ENCODE peak calls at places on chromosome 4, in eight cellular contexts. Q is CD8-positive, alpha-beta T cell; K is upper lobe of right lung; N is WERI-Rb-1; T is lower leg skin; D is Calu3; P is IMR-90; U is endothelial cell. E is an unnamed sample.

GRCh38 chr4:86496094-86497060 is 97.7 kb upstream of the PTPN13 start:
- DNase-seq in Q (no peak), K (no peak), N (peak), T (no peak), D (peak), P (peak), U (peak), E (peak)

GRCh38 chr4:4875147-4875546 is 15.7 kb downstream of the MSX1 start:
- DNase-seq in Q (no peak), K (no peak), N (no peak), T (peak), D (peak), P (no peak), U (no peak), E (peak)

GRCh38 chr4:169437299-169438047 is 166.7 kb upstream of the SH3RF1 start:
- DNase-seq in Q (no peak), K (no peak), N (no peak), T (no peak), D (no peak), P (no peak), U (no peak), E (no peak)

GRCh38 chr4:151660676-151661075 is 100.1 kb downstream of the GATB start:
- DNase-seq in Q (no peak), K (no peak), N (no peak), T (no peak), D (no peak), P (no peak), U (no peak), E (no peak)

GRCh38 chr4:1347410-1347864 is 429 bp downstream of the UVSSA start:
- DNase-seq in Q (no peak), K (peak), N (peak), T (peak), D (peak), P (peak), U (peak), E (no peak)

GRCh38 chr4:186069734-186070133 is 778 bp downstream of the TLR3 start:
- DNase-seq in Q (no peak), K (no peak), N (no peak), T (no peak), D (no peak), P (no peak), U (no peak), E (no peak)

GRCh38 chr4:8618961-8619720 is 26.6 kb downstream of the CPZ start:
- DNase-seq in Q (no peak), K (no peak), N (no peak), T (no peak), D (no peak), P (no peak), U (no peak), E (no peak)

GRCh38 chr4:150130953-150131352 is 52.7 kb downstream of the DCLK2 start:
- DNase-seq in Q (no peak), K (no peak), N (no peak), T (no peak), D (no peak), P (peak), U (no peak), E (no peak)

GRCh38 chr4:71300964-71301363 is 37.9 kb upstream of the SLC4A4 start:
- DNase-seq in Q (no peak), K (no peak), N (no peak), T (no peak), D (no peak), P (no peak), U (no peak), E (no peak)

GRCh38 chr4:186204103-186204559 is 12.8 kb downstream of the CYP4V2 start:
- DNase-seq in Q (peak), K (no peak), N (no peak), T (peak), D (no peak), P (peak), U (no peak), E (no peak)

GRCh38 chr4:178953447-178954120 is 1511.3 kb upstream of the AGA start:
- DNase-seq in Q (no peak), K (no peak), N (no peak), T (no peak), D (no peak), P (no peak), U (no peak), E (no peak)

GRCh38 chr4:5751918-5752802 is 41.2 kb downstream of the EVC start:
- DNase-seq in Q (no peak), K (peak), N (peak), T (peak), D (no peak), P (peak), U (peak), E (peak)

GRCh38 chr4:21012851-21013331 is 312.6 kb downstream of the PACRGL start:
- DNase-seq in Q (no peak), K (no peak), N (no peak), T (no peak), D (no peak), P (no peak), U (no peak), E (no peak)

GRCh38 chr4:117478702-117479101 is 393.3 kb upstream of the TRAM1L1 start:
- DNase-seq in Q (no peak), K (no peak), N (no peak), T (no peak), D (no peak), P (peak), U (no peak), E (no peak)

GRCh38 chr4:133997440-133997839 is 204.1 kb downstream of the PABPC4L start:
- DNase-seq in Q (no peak), K (no peak), N (no peak), T (no peak), D (no peak), P (peak), U (no peak), E (no peak)

GRCh38 chr4:128517739-128518510 is 230.3 kb upstream of the PGRMC2 start:
- DNase-seq in Q (no peak), K (no peak), N (no peak), T (peak), D (peak), P (peak), U (no peak), E (peak)

GRCh38 chr4:187732524-187732923 is 263.0 kb upstream of the ZFP42 start:
- DNase-seq in Q (no peak), K (no peak), N (no peak), T (no peak), D (no peak), P (peak), U (no peak), E (no peak)

GRCh38 chr4:102638621-102639020 is 122.1 kb downstream of the MANBA start:
- DNase-seq in Q (no peak), K (no peak), N (no peak), T (no peak), D (no peak), P (no peak), U (no peak), E (no peak)

GRCh38 chr4:16457944-16458343 is 231.7 kb upstream of the TAPT1 start:
- DNase-seq in Q (no peak), K (no peak), N (no peak), T (no peak), D (no peak), P (peak), U (no peak), E (no peak)

GRCh38 chr4:7960790-7961655 is 21.4 kb upstream of the AFAP1 start:
- DNase-seq in Q (peak), K (no peak), N (no peak), T (no peak), D (peak), P (peak), U (no peak), E (no peak)

GRCh38 chr4:100880012-100880411 is 362.2 kb upstream of the EMCN start:
- DNase-seq in Q (no peak), K (no peak), N (no peak), T (no peak), D (no peak), P (no peak), U (peak), E (no peak)

GRCh38 chr4:54423066-54423465 is 194.0 kb downstream of the PDGFRA start:
- DNase-seq in Q (no peak), K (no peak), N (no peak), T (no peak), D (no peak), P (peak), U (no peak), E (no peak)

GRCh38 chr4:15043226-15043625 is 40.9 kb downstream of the CPEB2 start:
- DNase-seq in Q (no peak), K (no peak), N (no peak), T (no peak), D (no peak), P (no peak), U (no peak), E (no peak)
- TF ChIP-seq CTCF in Q (no peak), K (no peak), N (peak), T (no peak), D (no peak), P (no peak), U (no peak), E (no peak)

GRCh38 chr4:2673157-2673556 is 83.0 kb downstream of the TNIP2 start:
- DNase-seq in Q (no peak), K (no peak), N (no peak), T (no peak), D (no peak), P (no peak), U (no peak), E (no peak)
- TF ChIP-seq CTCF in Q (peak), K (peak), N (peak), T (no peak), D (no peak), P (peak), U (peak), E (peak)

GRCh38 chr4:185016946-185017797 is 1.1 kb upstream of the HELT start:
- DNase-seq in Q (no peak), K (no peak), N (no peak), T (no peak), D (no peak), P (no peak), U (no peak), E (no peak)

GRCh38 chr4:185016101-185016940 is 2.0 kb upstream of the HELT start:
- DNase-seq in Q (no peak), K (no peak), N (no peak), T (no peak), D (no peak), P (no peak), U (no peak), E (no peak)

GRCh38 chr4:185013715-185014114 is 4.6 kb upstream of the HELT start:
- DNase-seq in Q (no peak), K (no peak), N (no peak), T (no peak), D (no peak), P (peak), U (no peak), E (no peak)

GRCh38 chr4:185017964-185018772 is at the start of gene HELT:
- DNase-seq in Q (no peak), K (no peak), N (peak), T (no peak), D (no peak), P (no peak), U (no peak), E (no peak)

GRCh38 chr4:185015108-185015507 is 3.2 kb upstream of the HELT start:
- DNase-seq in Q (no peak), K (no peak), N (no peak), T (no peak), D (no peak), P (peak), U (no peak), E (no peak)
- TF ChIP-seq CTCF in Q (no peak), K (no peak), N (no peak), T (no peak), D (no peak), P (peak), U (no peak), E (no peak)

GRCh38 chr4:137635596-137635995 is 103.3 kb upstream of the PCDH18 start:
- DNase-seq in Q (no peak), K (no peak), N (no peak), T (no peak), D (no peak), P (no peak), U (no peak), E (no peak)
- TF ChIP-seq CTCF in Q (no peak), K (no peak), N (no peak), T (no peak), D (no peak), P (no peak), U (no peak), E (no peak)

DNA sequence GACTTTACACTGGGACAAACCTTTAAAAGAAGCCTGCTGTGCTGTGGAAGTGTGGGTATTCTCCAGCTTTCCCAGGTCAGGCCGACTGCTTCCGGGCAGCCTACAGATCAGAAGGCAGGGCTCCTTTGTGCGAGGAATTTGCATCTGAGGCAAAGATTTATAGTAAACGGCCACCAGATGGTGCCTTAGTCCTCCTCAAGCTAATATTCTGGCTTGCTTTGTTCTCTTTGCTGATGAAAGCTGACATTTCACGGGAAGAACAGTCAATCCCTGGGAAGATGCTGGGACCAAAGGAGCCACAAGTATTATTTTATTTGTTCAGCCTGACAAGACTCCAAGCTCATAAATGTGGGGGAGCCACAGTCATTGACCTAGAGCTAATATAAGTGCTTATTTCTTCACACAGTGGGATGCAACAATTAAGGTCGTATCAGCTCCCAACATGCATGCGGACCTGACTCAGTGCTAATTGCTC is 120.8 kb upstream of the TRIM2 start:
- DNase-seq in Q (peak), K (no peak), N (peak), T (peak), D (peak), P (peak), U (peak), E (peak)
- TF ChIP-seq CTCF in Q (peak), K (peak), N (peak), T (no peak), D (peak), P (peak), U (peak), E (peak)

DNA sequence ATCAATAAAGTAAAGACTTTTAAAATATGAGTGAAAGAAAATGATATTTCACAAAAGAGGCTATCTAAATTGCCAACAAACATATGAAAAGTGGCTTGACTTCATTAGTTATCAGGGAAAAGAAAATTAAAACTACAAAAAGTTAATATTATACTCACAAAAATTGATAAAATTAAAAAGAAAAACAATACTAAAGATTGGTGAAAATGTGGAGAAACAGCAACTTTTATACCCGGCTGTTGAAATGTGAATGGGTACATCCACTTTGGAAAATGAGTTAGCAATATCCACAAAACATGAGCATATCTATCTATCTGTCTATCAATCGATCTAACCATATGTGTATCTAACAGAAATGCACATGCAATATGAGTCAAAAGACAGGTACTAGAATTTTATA is 122.3 kb downstream of the ANAPC10 start:
- DNase-seq in Q (no peak), K (no peak), N (no peak), T (no peak), D (no peak), P (no peak), U (no peak), E (no peak)
- TF ChIP-seq CTCF in Q (no peak), K (no peak), N (no peak), T (no peak), D (no peak), P (no peak), U (no peak), E (no peak)

GRCh38 chr4:146041139-146042004 is 102.7 kb upstream of the ZNF827 start:
- DNase-seq in Q (no peak), K (no peak), N (no peak), T (no peak), D (no peak), P (no peak), U (no peak), E (no peak)

DNA sequence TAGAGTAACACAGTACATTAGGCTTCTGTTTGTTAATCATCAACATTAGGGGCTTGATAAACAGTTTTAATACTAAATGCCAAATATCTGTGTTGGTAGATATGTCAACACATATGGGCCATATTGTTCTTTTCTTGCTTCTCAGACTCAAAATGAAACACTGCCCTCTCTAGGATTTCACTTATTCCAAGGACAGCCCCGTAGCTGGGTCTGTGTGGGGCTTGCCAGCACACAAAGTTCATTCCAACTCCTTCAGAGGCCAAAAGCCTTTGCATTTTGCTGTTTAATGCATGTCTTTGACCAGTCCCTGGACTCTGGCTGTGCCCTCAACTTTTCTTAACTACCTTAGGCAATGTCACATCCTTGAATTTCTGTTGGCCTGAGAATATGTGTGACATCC is 102.0 kb upstream of the ZNF827 start:
- DNase-seq in Q (no peak), K (no peak), N (no peak), T (no peak), D (no peak), P (no peak), U (no peak), E (no peak)
- TF ChIP-seq CTCF in Q (no peak), K (no peak), N (no peak), T (no peak), D (no peak), P (no peak), U (no peak), E (no peak)